ENCODE peak calls at places on chromosomes 6 and 20, in six cellular contexts. Q is aorta; T is CD8-positive, alpha-beta memory T cell; I is astrocyte; B is CD4-positive, alpha-beta T cell; L is tibial artery. K is an unnamed sample.

GRCh38 chr6:141401851-141402250 is 730.9 kb upstream of the GJE1 start:
- DNase-seq in B (no peak), T (no peak), I (no peak), L (no peak), Q (no peak), K (no peak)

GRCh38 chr6:111484655-111484974 is 1.6 kb upstream of the REV3L start:
- DNase-seq in L (no peak), Q (no peak), B (no peak), T (peak; percentile 29), I (no peak), K (no peak)

GRCh38 chr6:2848851-2849250 is 7.2 kb upstream of the SERPINB1 start:
- DNase-seq in Q (no peak), I (no peak), T (peak; percentile 77), B (peak; percentile 62), L (no peak), K (no peak)

GRCh38 chr6:116386581-116387299 is 16.0 kb downstream of the DSE start:
- DNase-seq in Q (no peak), B (no peak), L (no peak), T (no peak), I (peak; percentile 82), K (no peak)

GRCh38 chr20:35311822-35312221 is 19.6 kb upstream of the FAM83C start:
- DNase-seq in L (no peak), B (no peak), Q (no peak), I (no peak), T (no peak), K (no peak)

GRCh38 chr6:137133136-137133535 is 40.3 kb downstream of the IL22RA2 start:
- DNase-seq in Q (no peak), L (no peak), T (no peak), B (no peak), I (no peak), K (no peak)

GRCh38 chr6:145208474-145208873 is 526.8 kb downstream of the EPM2A start:
- DNase-seq in I (no peak), Q (no peak), T (no peak), L (no peak), B (no peak), K (no peak)

GRCh38 chr6:104566411-104566810 is 293.3 kb downstream of the HACE1 start:
- DNase-seq in L (no peak), Q (no peak), B (no peak), T (no peak), I (peak; percentile 50), K (no peak)

GRCh38 chr20:59752704-59753460 is 148.5 kb downstream of the PHACTR3 start:
- DNase-seq in L (no peak), I (no peak), Q (no peak), T (no peak), B (no peak), K (peak; percentile 58)

GRCh38 chr6:57305112-57305511 is 12.3 kb upstream of the PRIM2 start:
- DNase-seq in B (no peak), I (no peak), T (no peak), L (no peak), Q (no peak), K (no peak)

DNA sequence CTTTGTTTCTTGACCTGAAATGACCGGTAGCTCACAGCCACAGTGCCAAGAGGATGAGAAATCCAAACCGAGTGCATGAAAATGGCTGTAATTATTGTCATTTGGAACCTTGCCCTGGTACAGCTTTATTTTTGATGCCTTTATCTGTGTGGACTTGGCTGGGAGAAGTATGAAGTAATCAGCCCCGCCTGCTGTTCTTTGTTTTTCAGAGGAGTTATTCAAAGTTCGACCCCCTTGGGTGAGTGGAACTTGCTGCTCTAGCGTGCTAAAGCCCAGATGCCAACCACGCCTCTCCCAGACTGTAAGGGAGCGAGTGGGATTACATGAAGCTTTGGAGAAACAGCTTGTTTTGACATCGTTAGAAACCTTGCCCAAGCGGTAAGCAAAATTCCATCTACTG is 48.3 kb downstream of the ECT2L start:
- DNase-seq in I (peak; percentile 54), T (no peak), B (no peak), Q (no peak), L (no peak), K (peak; percentile 70)
- H3K27ac ChIP-seq in I (no peak overlapping the region), T (no peak overlapping the region), B (no peak overlapping the region), Q (no peak overlapping the region), L (no peak overlapping the region), K (peak overlapping the region; percentile 84)

DNA sequence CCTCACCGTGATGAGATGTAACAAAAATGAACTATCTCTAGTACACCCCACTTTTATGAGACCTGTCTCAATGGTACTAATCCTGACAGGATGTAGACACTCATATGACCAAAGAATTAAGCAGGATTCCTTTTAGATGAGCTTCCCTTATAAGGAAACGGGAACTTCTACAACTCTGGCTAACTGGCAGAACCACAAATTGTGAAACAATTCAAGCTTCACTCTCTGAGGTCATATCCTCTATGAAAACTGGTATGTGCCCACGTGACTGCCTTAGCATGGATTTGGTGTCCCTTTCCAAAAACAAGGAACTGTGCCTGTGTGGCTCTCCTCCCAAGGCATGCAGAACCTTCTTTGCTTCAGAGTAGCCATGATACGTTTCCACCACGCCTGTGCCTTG is 14.1 kb upstream of the CPNE5 start:
- DNase-seq in L (peak; percentile 84), T (no peak), Q (peak; percentile 80), I (peak; percentile 81), B (no peak), K (no peak)
- H3K27ac ChIP-seq in L (peak overlapping the region; percentile 78), T (no peak overlapping the region), Q (peak overlapping the region; percentile 77), I (peak overlapping the region; percentile 25), B (no peak overlapping the region), K (peak overlapping the region; percentile 92)

GRCh38 chr20:5077761-5078387 is 41.9 kb downstream of the PCNA start:
- DNase-seq in T (no peak), Q (no peak), L (peak; percentile 15), B (no peak), I (no peak), K (no peak)

GRCh38 chr20:5081196-5081595 is 38.6 kb downstream of the PCNA start:
- DNase-seq in T (no peak), B (no peak), Q (no peak), L (peak; percentile 61), I (no peak), K (no peak)

GRCh38 chr20:5080384-5080877 is 39.3 kb downstream of the PCNA start:
- DNase-seq in I (no peak), B (no peak), Q (peak; percentile 89), T (no peak), L (peak; percentile 83), K (peak; percentile 50)

GRCh38 chr20:5074050-5074674 is 45.6 kb downstream of the PCNA start:
- DNase-seq in L (no peak), B (no peak), T (no peak), I (no peak), Q (no peak), K (no peak)

DNA sequence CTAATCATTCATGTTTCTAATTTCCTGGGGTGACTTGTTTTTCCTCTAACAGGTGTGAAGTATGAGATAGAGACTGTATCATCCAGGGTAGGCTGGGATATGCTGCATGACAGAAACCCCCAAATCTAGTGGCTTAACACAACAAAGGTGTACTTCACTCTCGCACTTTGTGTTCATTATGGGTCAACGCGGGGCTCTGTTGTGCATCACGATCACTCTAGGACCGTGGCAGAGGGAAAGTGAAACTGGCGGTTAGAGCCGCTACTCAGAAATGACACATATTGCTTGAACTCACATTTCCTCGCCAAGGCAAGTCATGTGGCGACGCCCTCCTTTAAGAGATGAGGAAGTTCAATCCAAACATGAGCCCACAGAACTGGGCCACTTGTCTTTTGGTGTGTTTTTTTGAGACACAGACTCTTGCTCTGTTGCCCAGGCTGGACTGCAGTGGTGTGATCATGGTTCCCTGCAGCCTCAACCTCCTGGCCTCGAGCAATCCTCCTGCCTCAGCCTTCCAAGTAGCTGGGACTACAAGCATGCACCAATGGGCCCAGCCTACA is 41.3 kb downstream of the PCNA start:
- DNase-seq in I (no peak), T (peak; percentile 71), Q (peak; percentile 89), B (peak; percentile 55), L (peak; percentile 76), K (peak; percentile 43)
- H3K27ac ChIP-seq in I (no peak overlapping the region), T (peak overlapping the region; percentile 78), Q (no peak overlapping the region), B (peak overlapping the region; percentile 81), L (peak overlapping the region; percentile 46), K (peak overlapping the region; percentile 76)

GRCh38 chr6:36691011-36691410 is 6.6 kb upstream of the RAB44 start:
- DNase-seq in I (no peak), T (no peak), Q (no peak), L (peak; percentile 6), B (no peak), K (no peak)

GRCh38 chr6:36691612-36692011 is 6.0 kb upstream of the RAB44 start:
- DNase-seq in B (no peak), I (no peak), T (no peak), L (peak; percentile 23), Q (no peak), K (no peak)

GRCh38 chr6:36694616-36695015 is 3.0 kb upstream of the RAB44 start:
- DNase-seq in B (no peak), T (no peak), I (no peak), L (no peak), Q (no peak), K (no peak)

GRCh38 chr6:36692861-36693702 is 4.5 kb upstream of the RAB44 start:
- DNase-seq in T (no peak), I (no peak), Q (no peak), B (no peak), L (peak; percentile 85), K (peak; percentile 68)

GRCh38 chr6:36692220-36692619 is 5.4 kb upstream of the RAB44 start:
- DNase-seq in I (no peak), B (no peak), Q (no peak), T (no peak), L (no peak), K (no peak)
- H3K27ac ChIP-seq in I (no peak overlapping the region), B (no peak overlapping the region), Q (no peak overlapping the region), T (no peak overlapping the region), L (peak overlapping the region; percentile 47), K (peak overlapping the region; percentile 55)

K was measured in left ventricle myocardium inferior.